ENCODE peak calls at places on chromosomes 12 and 14, in four cellular contexts. I is heart right ventricle, M is stomach, G is choroid plexus epithelial cell. Z is an unnamed sample.

GRCh38 chr14:59189281-59189821 is 884 bp downstream of the DAAM1 start:
- DNase-seq in I (peak), M (no peak), G (peak), Z (peak)

GRCh38 chr14:90456551-90456950 is 59.7 kb downstream of the CALM1 start:
- DNase-seq in I (no peak), M (no peak), G (no peak), Z (no peak)

GRCh38 chr12:53569174-53569557 is 57.0 kb downstream of the ATF7 start:
- DNase-seq in I (no peak), M (no peak), G (peak), Z (peak)

GRCh38 chr12:126700115-126700514 is 1566.9 kb upstream of the TMEM132C start:
- DNase-seq in I (no peak), M (no peak), G (no peak), Z (no peak)

GRCh38 chr14:90599748-90600507 is 203.1 kb downstream of the CALM1 start:
- DNase-seq in I (no peak), M (no peak), G (peak), Z (no peak)

GRCh38 chr12:52813885-52814709 is at the start of gene KRT4:
- DNase-seq in I (no peak), M (no peak), G (no peak), Z (no peak)

GRCh38 chr12:23128462-23128861 is 503.5 kb downstream of the ETNK1 start:
- DNase-seq in I (no peak), M (no peak), G (no peak), Z (no peak)

GRCh38 chr14:25050494-25051170 is 685 bp upstream of the STXBP6 start:
- DNase-seq in I (no peak), M (no peak), G (peak), Z (peak)

GRCh38 chr12:104063712-104064030 is 660 bp upstream of the HCFC2 start:
- DNase-seq in I (no peak), M (no peak), G (peak), Z (peak)

GRCh38 chr12:50572760-50573159 is 68.0 kb downstream of the DIP2B start:
- DNase-seq in I (no peak), M (no peak), G (no peak), Z (no peak)

GRCh38 chr12:94714378-94714777 is 64.0 kb upstream of the TMCC3 start:
- DNase-seq in I (no peak), M (no peak), G (peak), Z (peak)

GRCh38 chr12:118358607-118359540 is 13.8 kb downstream of the TAOK3 start:
- DNase-seq in I (no peak), M (no peak), G (no peak), Z (no peak)

GRCh38 chr14:83463500-83464098 is 1929.9 kb upstream of the SEL1L start:
- DNase-seq in I (no peak), M (peak), G (peak), Z (peak)

GRCh38 chr12:119715268-119715620 is 47.3 kb downstream of the PRKAB1 start:
- DNase-seq in I (no peak), M (no peak), G (peak), Z (peak)

GRCh38 chr12:94536040-94536965 is 76.6 kb upstream of the CEP83 start:
- DNase-seq in I (peak), M (no peak), G (no peak), Z (no peak)

GRCh38 chr12:1533205-1533601 is 61.2 kb downstream of the FBXL14 start:
- DNase-seq in I (no peak), M (no peak), G (no peak), Z (no peak)

GRCh38 chr12:89542912-89543592 is 17.2 kb upstream of the POC1B start:
- DNase-seq in I (no peak), M (peak), G (peak), Z (peak)

GRCh38 chr12:79997115-79997805 is 62.4 kb upstream of the PPP1R12A start:
- DNase-seq in I (no peak), M (no peak), G (peak), Z (no peak)

GRCh38 chr12:93430280-93430679 is 11.5 kb downstream of the UBE2N start:
- DNase-seq in I (no peak), M (no peak), G (no peak), Z (no peak)
- H3K4me3 ChIP-seq in I (no peak), M (no peak), G (no peak), Z (no peak)

DNA sequence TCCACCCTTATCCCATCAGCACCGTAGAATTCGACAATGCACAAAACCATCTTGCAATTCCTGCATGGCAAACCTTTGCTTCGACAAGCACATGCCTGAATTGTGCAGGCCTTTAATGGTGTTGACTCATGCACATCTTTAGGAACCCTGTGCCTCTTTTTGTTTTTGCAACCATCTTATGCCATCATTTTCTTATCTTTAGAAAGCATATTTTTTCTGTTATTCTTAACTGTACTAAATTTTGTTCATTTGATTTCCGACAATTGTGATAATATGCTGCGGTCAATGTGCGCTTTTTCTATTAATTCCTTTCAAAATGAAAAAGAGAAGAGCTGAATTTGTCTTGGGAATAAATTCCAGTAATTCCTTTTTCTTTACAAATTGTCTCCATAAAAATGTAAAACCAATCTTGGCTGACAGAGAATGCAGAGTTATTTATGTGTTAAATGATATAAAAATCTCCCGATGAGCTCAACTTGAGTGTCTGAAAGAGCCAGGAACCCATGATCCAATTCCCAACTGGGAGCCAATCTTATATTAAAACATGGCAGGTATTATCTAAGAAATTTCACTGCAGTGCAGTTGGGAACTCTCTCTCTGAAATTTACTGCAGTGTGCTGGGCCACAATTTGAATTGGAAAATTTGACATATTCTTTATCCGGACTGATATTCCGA is 20.2 kb upstream of the CDK17 start:
- DNase-seq in I (no peak), M (no peak), G (no peak), Z (no peak)
- H3K4me3 ChIP-seq in I (peak), M (no peak), G (no peak), Z (no peak)

GRCh38 chr14:88551094-88551870 is 3.5 kb downstream of the PTPN21 start:
- DNase-seq in I (peak), M (peak), G (peak), Z (peak)
- H3K4me3 ChIP-seq in I (peak), M (peak), G (peak), Z (peak)

GRCh38 chr14:50533806-50534205 is 1.4 kb upstream of the MAP4K5 start:
- DNase-seq in I (no peak), M (no peak), G (no peak), Z (no peak)
- H3K4me3 ChIP-seq in I (no peak), M (peak), G (no peak), Z (no peak)